ENCODE peak calls at places on chromosomes 7 and 10, in seven cellular contexts. W, M, G, Z, H, F and S are unnamed samples.

GRCh38 chr7:56083150-56083785 is 9.5 kb downstream of the PHKG1 start:
- DNase-seq in F (no peak), H (no peak), Z (no peak), G (no peak), M (no peak), W (no peak), S (peak; percentile 45)

GRCh38 chr7:139680676-139681462 is 96.9 kb downstream of the HIPK2 start:
- DNase-seq in W (peak; percentile 75), H (no peak), M (no peak), F (peak; percentile 13), Z (peak; percentile 73), G (peak; percentile 99), S (peak; percentile 23)

GRCh38 chr10:5284311-5285057 is 80.3 kb upstream of the UCN3 start:
- DNase-seq in W (no peak), F (no peak), M (no peak), H (no peak), Z (peak; percentile 60), G (peak; percentile 64), S (no peak)

GRCh38 chr10:70255329-70256299 is 22.4 kb upstream of the PPA1 start:
- DNase-seq in Z (no peak), W (no peak), F (no peak), H (no peak), M (no peak), G (no peak), S (peak; percentile 10)

GRCh38 chr7:5420841-5421625 is 2.6 kb downstream of the TNRC18 start:
- DNase-seq in F (no peak), W (peak; percentile 35), H (peak; percentile 55), M (no peak), Z (no peak), G (no peak), S (peak; percentile 41)

GRCh38 chr7:46015107-46015868 is 94.2 kb upstream of the IGFBP3 start:
- DNase-seq in Z (no peak), G (peak; percentile 26), M (peak; percentile 97), H (no peak), W (no peak), F (peak; percentile 37), S (no peak)

GRCh38 chr10:70602665-70603438 is at the start of gene PRF1:
- DNase-seq in H (no peak), M (no peak), F (no peak), Z (peak; percentile 89), W (peak; percentile 54), G (no peak), S (peak; percentile 21)

GRCh38 chr7:7779888-7780287 is 61.5 kb upstream of the RPA3 start:
- DNase-seq in W (no peak), Z (no peak), H (no peak), M (no peak), F (no peak), G (no peak), S (no peak)

GRCh38 chr7:22375359-22376048 is 18.6 kb upstream of the RAPGEF5 start:
- DNase-seq in F (no peak), M (no peak), Z (no peak), G (peak; percentile 11), H (no peak), W (no peak), S (no peak)

GRCh38 chr7:74464931-74465906 is 11.5 kb downstream of the GTF2IRD1 start:
- DNase-seq in G (no peak), H (no peak), W (peak; percentile 81), Z (no peak), M (no peak), F (no peak), S (no peak)

GRCh38 chr7:46444266-46444665 is 523.2 kb upstream of the IGFBP3 start:
- DNase-seq in M (no peak), H (no peak), Z (no peak), W (no peak), F (no peak), G (no peak), S (no peak)

GRCh38 chr7:131352032-131352431 is 24.4 kb downstream of the MKLN1 start:
- DNase-seq in M (no peak), F (no peak), W (no peak), H (no peak), Z (no peak), G (no peak), S (no peak)

GRCh38 chr10:130427216-130427722 is 291.1 kb downstream of the GLRX3 start:
- DNase-seq in G (no peak), F (no peak), M (no peak), Z (no peak), H (no peak), W (no peak), S (no peak)

GRCh38 chr7:147300293-147300692 is 1183.7 kb downstream of the CNTNAP2 start:
- DNase-seq in H (no peak), F (no peak), Z (no peak), G (no peak), M (no peak), W (no peak), S (no peak)

GRCh38 chr7:79789584-79790345 is 336.3 kb upstream of the MAGI2 start:
- DNase-seq in M (no peak), H (no peak), Z (no peak), G (peak; percentile 68), W (no peak), F (no peak), S (no peak)

GRCh38 chr7:55112056-55112455 is 93.2 kb downstream of the EGFR start:
- DNase-seq in G (no peak), Z (no peak), F (no peak), H (no peak), W (no peak), M (no peak), S (no peak)

GRCh38 chr10:5506751-5507648 is 7.6 kb upstream of the CALML5 start:
- DNase-seq in M (no peak), Z (no peak), H (no peak), W (no peak), G (no peak), F (no peak), S (no peak)

GRCh38 chr7:3597243-3597642 is 296.2 kb downstream of the SDK1 start:
- DNase-seq in H (no peak), M (no peak), W (no peak), G (no peak), F (no peak), Z (no peak), S (no peak)

GRCh38 chr7:13016633-13017324 is 329.3 kb downstream of the ARL4A start:
- DNase-seq in G (peak; percentile 55), H (no peak), Z (no peak), W (no peak), M (no peak), F (no peak), S (no peak)

GRCh38 chr7:130084037-130084875 is 13.9 kb downstream of the KLHDC10 start:
- DNase-seq in Z (no peak), W (no peak), F (no peak), H (no peak), G (no peak), M (no peak), S (no peak)

GRCh38 chr7:113086431-113086888 is at the start of gene GPR85:
- DNase-seq in G (peak; percentile 73), F (peak; percentile 78), Z (peak; percentile 19), H (peak; percentile 77), M (peak; percentile 70), W (peak; percentile 40), S (peak; percentile 45)

GRCh38 chr10:35578608-35578956 is 26.6 kb upstream of the GJD4 start:
- DNase-seq in G (no peak), M (no peak), F (no peak), Z (no peak), W (no peak), H (no peak), S (no peak)

GRCh38 chr10:114879541-114880158 is 58.1 kb downstream of the FHIP2A start:
- DNase-seq in F (peak; percentile 64), M (peak; percentile 27), H (no peak), G (peak; percentile 16), W (no peak), Z (peak; percentile 56), S (peak; percentile 35)

GRCh38 chr10:98340261-98340675 is 72.3 kb upstream of the LOXL4 start:
- DNase-seq in F (no peak), W (no peak), G (peak; percentile 49), Z (no peak), M (no peak), H (no peak), S (no peak)

GRCh38 chr10:48516878-48517277 is 88.0 kb downstream of the ARHGAP22 start:
- DNase-seq in Z (no peak), M (no peak), H (no peak), F (no peak), G (no peak), W (peak; percentile 5), S (no peak)

GRCh38 chr7:95470452-95470851 is 15.3 kb upstream of the ASB4 start:
- DNase-seq in M (no peak), F (peak; percentile 46), Z (no peak), G (peak; percentile 16), H (no peak), W (no peak), S (peak; percentile 54)

GRCh38 chr10:120824864-120825263 is 26.3 kb upstream of the WDR11 start:
- DNase-seq in M (peak; percentile 42), Z (peak; percentile 9), G (no peak), W (no peak), H (peak; percentile 42), F (peak; percentile 50), S (peak; percentile 11)

GRCh38 chr7:44184221-44184873 is 4.9 kb downstream of the GCK start:
- DNase-seq in H (no peak), G (peak; percentile 89), Z (no peak), M (no peak), F (no peak), W (no peak), S (no peak)

GRCh38 chr10:133355991-133356390 is 1.8 kb downstream of the FUOM start:
- DNase-seq in F (no peak), W (no peak), G (no peak), M (no peak), H (no peak), Z (no peak), S (no peak)

GRCh38 chr7:148697256-148697841 is 1.4 kb upstream of the CUL1 start:
- DNase-seq in W (no peak), G (peak; percentile 63), Z (peak; percentile 21), H (no peak), M (no peak), F (no peak), S (peak; percentile 21)

GRCh38 chr7:149317986-149318672 is 56.1 kb downstream of the ZNF783 start:
- DNase-seq in W (no peak), Z (no peak), F (no peak), M (no peak), G (no peak), H (no peak), S (no peak)

GRCh38 chr7:153772966-153773365 is 279.2 kb upstream of the DPP6 start:
- DNase-seq in Z (no peak), F (no peak), G (no peak), H (no peak), W (no peak), M (no peak), S (no peak)

GRCh38 chr10:35783305-35783838 is 141.3 kb upstream of the FZD8 start:
- DNase-seq in Z (no peak), F (no peak), H (no peak), G (peak; percentile 31), W (no peak), M (no peak), S (no peak)

GRCh38 chr10:77899080-77899477 is 27.5 kb downstream of the DLG5 start:
- DNase-seq in Z (no peak), F (no peak), M (no peak), H (no peak), W (peak; percentile 86), G (peak; percentile 51), S (peak; percentile 67)